ENCODE peak calls at places on chromosomes 13 and 19, in nine cellular contexts. U is fibroblast of lung, Y is PC-3, V is HL-60, W is testis, B is right atrium auricular region, I is lung, P is ascending aorta, Z is adipocyte. Q is an unnamed sample. For H3K27me3, the result is how much of the 10 kb centered on the place peaks cover.

GRCh38 chr13:73096173-73097117 is 37.6 kb downstream of the KLF5 start:
- DNase-seq in V (no peak), Z (no peak), B (no peak), I (no peak), P (no peak), Y (peak), U (peak), W (no peak), Q (no peak)

GRCh38 chr13:24541127-24541475 is 28.5 kb upstream of the PARP4 start:
- DNase-seq in V (no peak), W (no peak), I (no peak), B (no peak), Y (no peak), Z (no peak), U (no peak), P (no peak), Q (no peak)

GRCh38 chr13:24036115-24036514 is 124.4 kb upstream of the SPATA13 start:
- DNase-seq in V (no peak), I (peak), Z (peak), W (peak), B (no peak), U (peak), Y (no peak), P (no peak), Q (no peak)

GRCh38 chr13:22235950-22236290 is 565.0 kb downstream of the FGF9 start:
- DNase-seq in W (no peak), Z (no peak), P (no peak), V (no peak), I (no peak), U (no peak), Y (no peak), B (no peak), Q (no peak)

GRCh38 chr13:30862707-30863106 is 43.4 kb upstream of the MEDAG start:
- DNase-seq in B (no peak), I (no peak), W (peak), Z (no peak), Y (no peak), P (peak), V (no peak), U (peak), Q (no peak)

GRCh38 chr19:55041244-55041626 is 3.2 kb upstream of the GP6 start:
- DNase-seq in Z (no peak), B (no peak), P (no peak), W (no peak), I (no peak), V (no peak), U (no peak), Y (no peak), Q (no peak)

GRCh38 chr13:114339779-114340534 is 25.7 kb downstream of the CHAMP1 start:
- DNase-seq in I (no peak), U (peak), W (peak), Y (peak), B (no peak), Z (peak), V (no peak), P (no peak), Q (no peak)

GRCh38 chr13:93388701-93389100 is 162.1 kb downstream of the GPC6 start:
- DNase-seq in V (no peak), Z (peak), W (no peak), Y (peak), U (peak), B (no peak), I (no peak), P (no peak), Q (peak)

GRCh38 chr19:39941615-39942507 is 7.4 kb upstream of the FCGBP start:
- DNase-seq in V (no peak), Y (peak), I (peak), B (no peak), W (peak), Z (no peak), U (peak), P (no peak), Q (no peak)

GRCh38 chr19:47270408-47270807 is 4.3 kb upstream of the INAFM1 start:
- DNase-seq in I (no peak), Y (no peak), V (no peak), U (no peak), P (no peak), Z (no peak), B (no peak), W (no peak), Q (no peak)

GRCh38 chr13:36736119-36736726 is 62.4 kb downstream of the SERTM1 start:
- DNase-seq in W (peak), V (peak), Z (peak), B (no peak), Y (peak), I (peak), U (peak), P (no peak), Q (peak)

GRCh38 chr19:16319466-16319865 is 5.2 kb upstream of the KLF2 start:
- DNase-seq in Y (no peak), V (no peak), W (no peak), P (no peak), Z (no peak), U (peak), I (no peak), B (no peak), Q (no peak)

GRCh38 chr19:7349961-7350711 is 1.4 kb downstream of the ARHGEF18 start:
- DNase-seq in P (peak), I (no peak), Y (no peak), V (peak), B (no peak), W (no peak), U (no peak), Z (no peak), Q (no peak)

GRCh38 chr13:34322416-34323074 is 504.6 kb downstream of the RFC3 start:
- DNase-seq in B (no peak), V (no peak), W (no peak), I (no peak), U (no peak), P (no peak), Y (peak), Z (no peak), Q (no peak)

GRCh38 chr13:69324109-69324886 is 783.3 kb upstream of the ATXN8OS start:
- DNase-seq in Z (peak), I (no peak), U (peak), W (no peak), V (no peak), Y (peak), P (no peak), B (no peak), Q (no peak)

GRCh38 chr19:54481326-54481930 is 8.3 kb upstream of the CDC42EP5 start:
- DNase-seq in V (no peak), P (no peak), U (no peak), Y (peak), B (no peak), W (peak), I (no peak), Z (peak), Q (no peak)

GRCh38 chr19:38321646-38322323 is 2.1 kb downstream of the KCNK6 start:
- DNase-seq in B (peak), Z (no peak), W (peak), Y (no peak), I (no peak), P (peak), U (peak), V (no peak), Q (no peak)

GRCh38 chr19:14023404-14024235 is 4.3 kb upstream of the RLN3 start:
- DNase-seq in U (peak), Y (peak), B (no peak), Z (peak), V (peak), P (no peak), I (peak), W (peak), Q (no peak)

GRCh38 chr13:93480553-93481106 is 254.0 kb downstream of the GPC6 start:
- DNase-seq in Y (peak), P (no peak), W (no peak), V (no peak), Z (no peak), I (no peak), B (no peak), U (no peak), Q (no peak)

GRCh38 chr13:113643593-113643992 is 14.4 kb downstream of the ATP4B start:
- DNase-seq in W (no peak), P (no peak), V (no peak), U (peak), I (no peak), Z (no peak), B (no peak), Y (no peak), Q (no peak)

GRCh38 chr19:30719189-30719990 is 347.2 kb downstream of the ZNF536 start:
- DNase-seq in Y (no peak), W (peak), I (no peak), V (no peak), Z (peak), U (peak), P (no peak), B (peak), Q (no peak)

GRCh38 chr13:19153782-19154450 is 27.7 kb downstream of the TUBA3C start:
- DNase-seq in I (no peak), B (no peak), Z (no peak), U (no peak), P (no peak), V (no peak), W (peak), Y (no peak), Q (no peak)

GRCh38 chr13:89279374-89279773 is 1608.2 kb downstream of the SLITRK5 start:
- DNase-seq in U (peak), B (no peak), Z (no peak), I (no peak), V (no peak), P (no peak), W (no peak), Y (peak), Q (no peak)

GRCh38 chr13:40109324-40109958 is 454.0 kb downstream of the COG6 start:
- DNase-seq in V (no peak), W (no peak), B (no peak), Z (peak), Y (peak), U (peak), I (no peak), P (peak), Q (peak)

GRCh38 chr19:36573948-36574726 is 1.0 kb upstream of the ZNF529 start:
- DNase-seq in Z (peak), Y (peak), P (no peak), U (peak), V (no peak), I (no peak), B (no peak), W (peak), Q (no peak)

GRCh38 chr13:113297370-113297871 is 382 bp downstream of the LAMP1 start:
- DNase-seq in W (peak), P (peak), I (peak), Y (no peak), B (no peak), V (no peak), U (peak), Z (peak), Q (no peak)

GRCh38 chr19:55443045-55443823 is at the start of gene SHISA7:
- DNase-seq in V (no peak), U (no peak), B (no peak), W (no peak), Y (peak), I (no peak), Z (no peak), P (no peak), Q (no peak)

GRCh38 chr13:72221276-72221962 is 354.4 kb upstream of the DACH1 start:
- DNase-seq in P (no peak), V (peak), Z (peak), B (no peak), I (no peak), U (no peak), Y (peak), W (peak), Q (no peak)

GRCh38 chr19:37654118-37654517 is 1.1 kb downstream of the ZFP30 start:
- DNase-seq in Y (no peak), P (no peak), V (no peak), I (no peak), B (no peak), Z (peak), U (peak), W (no peak), Q (no peak)

GRCh38 chr13:78586706-78587105 is 16.6 kb downstream of the POU4F1 start:
- DNase-seq in I (no peak), B (no peak), U (no peak), P (no peak), Y (no peak), Z (no peak), W (peak), V (no peak), Q (no peak)

GRCh38 chr13:34352958-34353357 is 535.0 kb downstream of the RFC3 start:
- DNase-seq in V (no peak), I (no peak), P (no peak), U (peak), B (no peak), W (no peak), Z (no peak), Y (peak), Q (no peak)

GRCh38 chr19:15123900-15124299 is 16.7 kb downstream of the SYDE1 start:
- DNase-seq in V (no peak), Z (no peak), U (no peak), W (peak), I (no peak), B (peak), Y (no peak), P (no peak), Q (no peak)

GRCh38 chr13:100941811-100942361 is 267.3 kb upstream of the TMTC4 start:
- DNase-seq in I (no peak), P (no peak), B (no peak), Z (no peak), W (no peak), U (peak), V (no peak), Y (no peak), Q (no peak)

GRCh38 chr19:14487370-14488125 is 8.4 kb downstream of the GIPC1 start:
- DNase-seq in V (no peak), Y (no peak), P (no peak), U (no peak), Z (no peak), W (no peak), B (no peak), I (no peak), Q (no peak)

GRCh38 chr13:99119686-99120085 is 81.0 kb upstream of the UBAC2 start:
- DNase-seq in I (no peak), U (no peak), B (no peak), P (no peak), W (no peak), V (no peak), Z (no peak), Y (no peak), Q (no peak)

GRCh38 chr19:51714848-51715247 is 8.9 kb downstream of the HAS1 start:
- DNase-seq in V (no peak), W (no peak), I (no peak), Y (no peak), P (peak), Z (no peak), B (no peak), U (no peak), Q (no peak)

GRCh38 chr19:53959176-53959757 is 3.5 kb upstream of the CACNG8 start:
- DNase-seq in U (no peak), P (no peak), V (no peak), Y (no peak), B (no peak), W (no peak), I (no peak), Z (no peak), Q (no peak)

GRCh38 chr19:41563847-41564514 is 12.0 kb upstream of the CEACAM21 start:
- DNase-seq in U (no peak), Z (no peak), W (no peak), Y (peak), I (no peak), V (no peak), B (no peak), P (no peak), Q (no peak)
- H3K27me3 ChIP-seq in U (under half), Z (half or more), W (under half), Y (half or more), I (under half), V (under half), B (under half), P (under half), Q (under half)

GRCh38 chr19:10952809-10953208 is 8.0 kb upstream of the SMARCA4 start:
- DNase-seq in Z (no peak), Y (peak), U (no peak), B (no peak), V (no peak), I (no peak), W (no peak), P (no peak), Q (no peak)
- H3K27me3 ChIP-seq in Z (under half), Y (under half), U (under half), B (under half), V (under half), I (under half), W (under half), P (under half), Q (under half)

DNA sequence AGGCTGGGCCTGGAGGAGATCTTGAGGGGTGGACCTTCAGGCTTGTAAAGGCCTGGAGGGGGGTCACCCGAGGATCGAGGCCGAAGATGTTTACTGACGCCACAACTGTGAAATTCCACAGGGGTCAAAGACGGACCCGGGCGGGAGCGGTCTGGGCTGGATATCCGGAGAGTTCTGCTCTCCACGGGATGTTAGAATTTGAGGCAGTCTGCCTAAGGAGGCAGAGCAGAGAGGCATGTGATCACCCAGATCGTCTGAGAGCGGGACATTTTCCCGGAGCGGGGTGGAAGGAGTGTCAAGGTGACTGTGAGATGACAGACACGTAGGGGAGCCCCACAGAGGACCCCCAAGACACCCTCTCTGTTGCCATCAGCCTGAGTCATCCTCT is 13.2 kb downstream of the KLHL26 start:
- DNase-seq in Z (peak), B (peak), I (no peak), W (peak), U (no peak), V (no peak), Y (no peak), P (peak), Q (no peak)
- H3K27me3 ChIP-seq in Z (under half), B (under half), I (under half), W (under half), U (under half), V (under half), Y (under half), P (under half), Q (under half)

GRCh38 chr19:1766800-1767352 is 13.6 kb downstream of the ONECUT3 start:
- DNase-seq in I (no peak), U (no peak), P (no peak), Y (no peak), B (no peak), W (no peak), Z (no peak), V (no peak), Q (no peak)
- H3K27me3 ChIP-seq in I (under half), U (half or more), P (under half), Y (under half), B (under half), W (under half), Z (half or more), V (half or more), Q (half or more)

DNA sequence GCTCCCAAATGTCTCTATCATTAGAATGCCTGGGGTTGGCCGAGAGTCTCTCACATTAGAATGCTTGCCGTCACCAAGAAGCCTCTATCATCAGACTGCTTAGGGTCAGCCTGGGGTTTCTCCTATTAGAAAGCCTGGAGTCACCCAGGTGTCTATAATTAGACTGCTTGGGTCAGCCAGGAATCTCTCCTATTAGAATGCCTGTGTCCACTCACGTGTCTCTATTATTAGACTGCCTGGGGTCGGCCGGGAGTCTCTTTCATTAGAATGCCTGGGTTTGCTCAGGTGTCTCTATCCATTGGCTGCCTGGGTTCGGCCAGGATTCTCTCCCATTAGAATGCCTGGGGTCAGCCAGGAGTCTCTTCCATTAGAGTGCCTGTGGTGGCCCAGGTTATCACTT is 1453.1 kb downstream of the UQCRFS1 start:
- DNase-seq in W (no peak), Z (no peak), Y (no peak), P (peak), B (no peak), U (no peak), I (no peak), V (no peak), Q (no peak)
- H3K27me3 ChIP-seq in W (under half), Z (under half), Y (under half), P (under half), B (under half), U (under half), I (under half), V (under half), Q (under half)

GRCh38 chr19:29528946-29529645 is 3.3 kb downstream of the VSTM2B start:
- DNase-seq in U (no peak), W (no peak), I (no peak), B (no peak), V (no peak), P (no peak), Y (no peak), Z (no peak), Q (no peak)

GRCh38 chr19:29531458-29532025 is 5.7 kb downstream of the VSTM2B start:
- DNase-seq in Z (no peak), Y (no peak), U (no peak), W (no peak), P (no peak), I (no peak), V (no peak), B (no peak), Q (no peak)

GRCh38 chr19:29532097-29532496 is 6.3 kb downstream of the VSTM2B start:
- DNase-seq in W (no peak), Z (no peak), B (no peak), Y (no peak), V (no peak), U (no peak), P (no peak), I (no peak), Q (no peak)

GRCh38 chr19:29529646-29530548 is 4.1 kb downstream of the VSTM2B start:
- DNase-seq in U (no peak), B (no peak), V (no peak), I (no peak), P (no peak), Z (no peak), Y (no peak), W (no peak), Q (no peak)

GRCh38 chr19:29530549-29531457 is 5.0 kb downstream of the VSTM2B start:
- DNase-seq in Z (no peak), Y (no peak), P (no peak), I (no peak), W (no peak), B (no peak), V (no peak), U (no peak), Q (no peak)
- H3K27me3 ChIP-seq in Z (half or more), Y (under half), P (under half), I (under half), W (under half), B (under half), V (under half), U (under half), Q (under half)

GRCh38 chr13:46134494-46134893 is 29.7 kb upstream of the CPB2 start:
- DNase-seq in Y (no peak), V (no peak), I (no peak), U (no peak), W (no peak), Z (no peak), B (no peak), P (no peak), Q (no peak)
- H3K27me3 ChIP-seq in Y (under half), V (under half), I (under half), U (under half), W (under half), Z (under half), B (under half), P (under half), Q (under half)

Q was measured in AG04450.